ENCODE peak calls at places on chromosome 4, in eight cellular contexts. B is heart right ventricle, A is HepG2, Z is upper lobe of left lung, Q is psoas muscle, J is cardiac muscle cell, S is DND-41, M is PC-9. Y is an unnamed sample. For H3K9me3, the result is how much of the 10 kb centered on the place peaks cover.

GRCh38 chr4:170089274-170089742 is 448 bp downstream of the AADAT start:
- DNase-seq in J (peak), Z (peak), S (no peak), M (no peak), B (peak), Q (no peak), A (peak), Y (no peak)

GRCh38 chr4:185716008-185716976 is 95.7 kb downstream of the SORBS2 start:
- DNase-seq in B (no peak), Z (no peak), M (no peak), Q (no peak), J (no peak), S (no peak), A (no peak), Y (no peak)

GRCh38 chr4:25406081-25406692 is 29.1 kb downstream of the ANAPC4 start:
- DNase-seq in S (no peak), Q (no peak), M (no peak), B (no peak), Z (no peak), A (peak), J (no peak), Y (peak)

GRCh38 chr4:2798399-2799301 is 5.8 kb downstream of the SH3BP2 start:
- DNase-seq in S (no peak), Z (peak), J (no peak), M (peak), Q (peak), A (no peak), B (peak), Y (no peak)

GRCh38 chr4:27049101-27049829 is 188.6 kb downstream of the STIM2 start:
- DNase-seq in S (no peak), Q (no peak), J (no peak), M (no peak), A (no peak), B (no peak), Z (no peak), Y (no peak)

GRCh38 chr4:147560632-147561031 is 56.6 kb upstream of the TMEM184C start:
- DNase-seq in Q (no peak), M (no peak), S (no peak), J (no peak), A (no peak), Z (no peak), B (no peak), Y (no peak)

GRCh38 chr4:147782087-147782781 is 50.3 kb downstream of the ARHGAP10 start:
- DNase-seq in Z (no peak), J (no peak), Q (no peak), A (no peak), B (no peak), M (peak), S (no peak), Y (no peak)

GRCh38 chr4:174870311-174870710 is 41.3 kb upstream of the GLRA3 start:
- DNase-seq in Q (no peak), S (no peak), A (no peak), Z (no peak), J (no peak), B (no peak), M (no peak), Y (no peak)

DNA sequence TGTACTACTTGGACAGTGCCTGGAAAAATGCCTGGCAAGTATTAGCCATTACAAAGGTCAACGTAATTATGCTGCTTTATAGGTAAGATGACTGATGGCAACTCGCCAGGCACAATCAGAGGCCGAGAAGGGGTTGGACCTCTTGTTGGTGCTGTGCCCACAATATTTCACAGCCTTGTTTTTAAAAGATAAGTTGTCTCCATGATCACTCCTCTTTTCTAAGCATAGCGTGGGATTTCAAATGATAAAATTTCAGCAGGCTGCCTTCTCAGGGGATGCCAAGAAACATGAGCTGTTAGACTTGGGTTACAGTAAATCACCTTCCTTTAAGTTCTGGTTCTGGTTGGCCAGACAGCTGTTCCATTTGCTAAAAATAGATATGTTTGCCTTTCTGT is 26.9 kb downstream of the HOPX start:
- DNase-seq in B (no peak), J (no peak), S (no peak), Z (no peak), Q (no peak), A (no peak), M (no peak), Y (no peak)
- H3K4me3 ChIP-seq in B (no peak), J (no peak), S (no peak), Z (no peak), Q (peak), A (no peak), M (no peak), Y (no peak)

DNA sequence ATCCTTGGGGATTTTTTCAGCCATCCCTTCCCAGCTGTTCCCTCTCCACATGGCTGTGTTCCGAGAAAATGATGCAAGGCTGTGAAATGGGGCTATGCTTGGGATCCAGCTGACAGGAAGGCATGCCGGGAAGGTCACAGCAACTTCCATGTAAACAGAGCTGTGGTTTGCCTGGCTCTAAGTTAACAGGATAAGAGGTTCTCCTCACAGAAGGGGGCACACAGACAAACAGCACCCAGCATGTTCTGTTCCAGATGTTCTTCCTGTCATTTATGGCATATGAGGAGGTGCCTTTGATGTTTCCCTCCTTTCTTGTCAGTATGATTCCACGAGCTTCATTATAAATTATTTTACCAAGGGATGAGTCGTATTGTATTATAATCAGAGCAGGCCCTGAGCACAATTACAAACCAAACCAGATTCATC is 220.7 kb downstream of the ANTXR2 start:
- DNase-seq in A (peak), M (no peak), J (no peak), B (no peak), Q (peak), Z (no peak), S (no peak), Y (peak)
- TF ChIP-seq CTCF in A (no peak), M (no peak), J (no peak), B (no peak), Q (no peak), Z (no peak), S (no peak), Y (no peak)

GRCh38 chr4:139691-140090 is 15.4 kb downstream of the ZNF718 start:
- DNase-seq in Z (no peak), M (no peak), Q (no peak), J (no peak), S (no peak), B (no peak), A (no peak), Y (no peak)
- H3K9me3 ChIP-seq in Z (half or more), M (under half), Q (half or more), J (under half), S (half or more), B (half or more), A (half or more), Y (under half)

DNA sequence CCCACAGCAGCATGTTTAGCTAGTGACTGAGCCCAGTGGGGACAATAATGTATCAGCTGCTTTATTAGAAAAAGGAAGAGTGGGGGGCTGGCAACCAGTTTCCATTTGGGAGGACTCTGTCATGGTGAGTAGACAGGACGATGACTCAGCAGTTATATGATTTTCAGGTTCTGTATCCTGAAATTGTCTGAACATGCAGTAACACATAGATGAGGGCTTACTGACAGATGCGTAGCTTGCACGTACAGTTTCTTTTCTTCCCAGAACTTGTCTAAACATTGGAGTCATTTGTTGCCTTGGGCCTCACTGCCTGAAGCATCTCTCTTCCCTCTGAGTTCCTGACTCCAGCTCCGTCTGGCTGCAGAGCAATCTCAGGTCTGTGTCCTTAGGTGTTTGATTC is 1415.6 kb upstream of the TENM3 start:
- DNase-seq in Q (no peak), M (no peak), S (peak), Z (no peak), J (no peak), A (no peak), B (no peak), Y (peak)
- H3K4me3 ChIP-seq in Q (peak), M (no peak), S (no peak), Z (peak), J (no peak), A (peak), B (peak), Y (peak)

GRCh38 chr4:177879851-177880250 is 437.6 kb upstream of the AGA start:
- DNase-seq in J (no peak), A (no peak), B (no peak), S (peak), M (no peak), Q (no peak), Z (no peak), Y (no peak)
- TF ChIP-seq CTCF in J (no peak), A (no peak), B (no peak), S (peak), M (no peak), Q (no peak), Z (no peak), Y (peak)

DNA sequence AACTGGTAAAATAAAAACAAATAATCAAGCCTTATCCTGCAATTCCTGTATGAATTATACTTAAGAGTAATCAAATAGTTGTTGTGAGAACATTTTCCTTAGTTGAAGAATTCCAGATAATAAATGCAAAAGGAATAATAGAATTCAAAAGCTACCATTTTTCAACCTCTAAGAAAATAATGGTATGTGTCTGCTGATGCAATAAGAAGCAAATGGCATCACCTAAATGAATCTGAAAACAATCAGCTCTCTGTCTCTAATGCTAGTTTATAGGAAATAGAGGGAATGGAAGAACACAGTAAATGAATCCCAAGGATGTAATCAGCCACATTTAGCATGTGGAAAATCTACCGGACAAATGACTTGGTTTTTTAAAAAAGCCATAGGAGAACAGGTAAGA is 115.1 kb downstream of the DCHS2 start:
- DNase-seq in Z (no peak), A (no peak), M (no peak), S (no peak), B (no peak), J (no peak), Q (no peak), Y (no peak)
- H3K9me3 ChIP-seq in Z (under half), A (under half), M (under half), S (under half), B (under half), J (under half), Q (under half), Y (under half)

DNA sequence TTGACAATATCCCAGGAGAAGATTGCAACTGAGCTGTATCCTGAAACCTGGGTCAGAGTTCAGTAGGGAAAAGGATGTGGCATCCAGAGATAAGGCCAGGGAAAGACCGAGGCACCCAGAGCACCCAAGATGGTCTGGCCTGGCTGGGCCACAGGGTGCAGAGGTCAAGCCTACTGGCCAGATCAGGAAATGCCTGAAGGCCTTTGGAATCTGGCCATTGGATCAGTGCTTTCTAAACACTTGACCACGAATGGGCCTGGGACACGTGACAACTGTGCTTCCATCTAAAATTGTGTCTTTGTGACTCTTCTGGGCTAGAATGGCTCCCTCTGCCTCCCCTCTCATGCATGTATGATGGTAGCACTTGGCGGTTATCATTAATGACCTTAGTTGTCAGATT is 316.9 kb downstream of the EVC2 start:
- DNase-seq in S (no peak), A (no peak), M (no peak), B (no peak), Q (no peak), J (no peak), Z (no peak), Y (no peak)
- H3K4me3 ChIP-seq in S (no peak), A (no peak), M (no peak), B (no peak), Q (no peak), J (no peak), Z (no peak), Y (no peak)

GRCh38 chr4:140806175-140806574 is 50.0 kb upstream of the TBC1D9 start:
- DNase-seq in M (no peak), J (no peak), Q (no peak), Z (no peak), B (no peak), S (no peak), A (no peak), Y (no peak)

GRCh38 chr4:140800686-140801085 is 44.5 kb upstream of the TBC1D9 start:
- DNase-seq in Z (no peak), S (no peak), J (no peak), A (no peak), B (no peak), Q (no peak), M (no peak), Y (no peak)

GRCh38 chr4:140805293-140805692 is 49.1 kb upstream of the TBC1D9 start:
- DNase-seq in Q (no peak), S (no peak), A (no peak), J (no peak), B (no peak), M (no peak), Z (no peak), Y (no peak)

GRCh38 chr4:140799686-140800225 is 43.6 kb upstream of the TBC1D9 start:
- DNase-seq in Z (no peak), S (no peak), B (no peak), Q (no peak), A (no peak), J (no peak), M (no peak), Y (no peak)

GRCh38 chr4:140802591-140802990 is 46.4 kb upstream of the TBC1D9 start:
- DNase-seq in Z (no peak), A (no peak), M (no peak), Q (no peak), B (no peak), S (no peak), J (no peak), Y (no peak)
- TF ChIP-seq CTCF in Z (no peak), A (no peak), M (no peak), Q (no peak), B (no peak), S (no peak), J (no peak), Y (no peak)

GRCh38 chr4:99013402-99013843 is 17.9 kb downstream of the METAP1 start:
- DNase-seq in Q (no peak), B (peak), A (peak), M (no peak), J (peak), S (no peak), Z (no peak), Y (no peak)

GRCh38 chr4:99011910-99012309 is 16.4 kb downstream of the METAP1 start:
- DNase-seq in Z (no peak), M (no peak), S (no peak), A (no peak), B (no peak), Q (no peak), J (no peak), Y (no peak)

GRCh38 chr4:99008051-99008450 is 12.5 kb downstream of the METAP1 start:
- DNase-seq in B (no peak), S (no peak), Q (no peak), J (no peak), Z (no peak), A (no peak), M (no peak), Y (no peak)

DNA sequence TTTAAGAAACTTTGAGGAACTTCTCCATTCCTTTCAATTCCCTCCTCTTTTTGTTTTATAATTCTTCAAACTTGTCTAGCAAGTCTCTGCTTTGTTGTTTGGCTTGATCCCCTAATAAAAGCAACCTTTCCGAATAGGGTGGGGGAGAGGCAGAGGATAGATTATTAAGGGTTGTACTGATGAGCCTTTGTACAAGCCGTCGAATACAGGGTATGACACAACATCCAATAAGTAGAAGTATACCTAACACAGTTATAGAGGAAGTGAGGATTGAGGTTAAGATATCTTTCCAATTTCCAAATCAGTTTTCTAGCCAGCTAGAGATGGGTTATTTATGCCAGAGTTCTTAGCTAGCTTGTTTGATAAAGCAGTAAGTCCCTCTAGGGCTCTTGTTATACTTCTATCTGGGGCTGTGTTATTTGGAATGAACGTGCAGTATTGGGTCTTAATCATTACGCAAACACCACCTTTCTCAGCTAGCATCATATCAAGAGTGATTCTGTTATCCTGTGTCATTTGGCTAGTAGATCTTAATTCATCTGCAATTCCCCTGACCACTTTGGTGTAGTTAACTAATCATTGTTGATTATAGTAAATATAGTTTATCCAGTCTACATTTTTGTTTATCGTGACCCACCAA is 18.5 kb downstream of the METAP1 start:
- DNase-seq in Z (no peak), A (no peak), S (no peak), J (no peak), B (no peak), M (no peak), Q (no peak), Y (no peak)
- H3K9me3 ChIP-seq in Z (under half), A (under half), S (under half), J (under half), B (under half), M (under half), Q (under half), Y (under half)